ENCODE peak calls at places on chromosomes 3 and 15, in six cellular contexts. Z is neuronal stem cell, K is mesendoderm, O is H9, A is IMR-90, J is H1. C is an unnamed sample.
A peak's percentile ranks its signal among the peaks of the same experiment; 100 is the strongest.

GRCh38 chr3:5186854-5187151 is 704 bp upstream of the EDEM1 start:
- DNase-seq in Z (no peak), A (peak; percentile 44), K (no peak), O (no peak), J (no peak), C (no peak)

GRCh38 chr15:63212050-63212973 is 22.9 kb downstream of the RAB8B start:
- DNase-seq in O (no peak), J (no peak), K (no peak), Z (no peak), A (peak; percentile 87), C (peak; percentile 96)

GRCh38 chr3:71893120-71893519 is 108.2 kb upstream of the PROK2 start:
- DNase-seq in Z (no peak), A (no peak), K (no peak), O (no peak), J (no peak), C (no peak)

GRCh38 chr3:37099469-37099868 is 74.9 kb downstream of the LRRFIP2 start:
- DNase-seq in O (no peak), K (no peak), J (no peak), A (no peak), Z (no peak), C (no peak)

GRCh38 chr15:41795996-41796395 is 21.7 kb downstream of the MAPKBP1 start:
- DNase-seq in K (no peak), J (no peak), O (no peak), A (no peak), Z (no peak), C (no peak)

GRCh38 chr3:134057006-134057832 is 27.5 kb upstream of the SLCO2A1 start:
- DNase-seq in J (no peak), K (no peak), A (peak; percentile 55), O (no peak), Z (no peak), C (peak; percentile 31)

GRCh38 chr15:78320173-78320572 is 20.0 kb upstream of the CRABP1 start:
- DNase-seq in K (no peak), J (no peak), A (no peak), Z (no peak), O (no peak), C (no peak)

GRCh38 chr3:119145500-119146167 is at the start of gene TEX55:
- DNase-seq in A (peak; percentile 61), Z (no peak), K (peak; percentile 79), J (no peak), O (peak; percentile 65), C (peak; percentile 63)

GRCh38 chr15:75454471-75455418 is 3.3 kb upstream of the SIN3A start:
- DNase-seq in O (peak; percentile 65), Z (peak; percentile 69), A (no peak), K (peak; percentile 78), J (no peak), C (peak; percentile 41)

GRCh38 chr3:13791501-13792490 is 88.1 kb downstream of the WNT7A start:
- DNase-seq in J (no peak), O (no peak), K (no peak), Z (no peak), A (no peak), C (no peak)

GRCh38 chr3:7309707-7310106 is 448.8 kb downstream of the GRM7 start:
- DNase-seq in Z (no peak), K (peak; percentile 45), O (no peak), J (no peak), A (no peak), C (no peak)

GRCh38 chr3:98730338-98730737 is 32.8 kb upstream of the ST3GAL6 start:
- DNase-seq in K (peak; percentile 34), O (no peak), A (no peak), J (no peak), Z (no peak), C (peak; percentile 39)

GRCh38 chr3:111572061-111572460 is 23.1 kb downstream of the ZBED2 start:
- DNase-seq in A (no peak), J (no peak), Z (no peak), K (no peak), O (no peak), C (no peak)

GRCh38 chr15:42070276-42070965 is 23.9 kb downstream of the PLA2G4D start:
- DNase-seq in Z (no peak), J (no peak), K (no peak), A (no peak), O (no peak), C (no peak)

GRCh38 chr3:159861369-159861987 is 127.2 kb upstream of the IL12A start:
- DNase-seq in O (no peak), K (peak; percentile 66), Z (no peak), J (no peak), A (no peak), C (no peak)
- H4K8ac ChIP-seq in O (no peak overlapping the region), K (no peak overlapping the region), Z (no peak overlapping the region), J (no peak overlapping the region), A (no peak overlapping the region), C (no peak overlapping the region)

DNA sequence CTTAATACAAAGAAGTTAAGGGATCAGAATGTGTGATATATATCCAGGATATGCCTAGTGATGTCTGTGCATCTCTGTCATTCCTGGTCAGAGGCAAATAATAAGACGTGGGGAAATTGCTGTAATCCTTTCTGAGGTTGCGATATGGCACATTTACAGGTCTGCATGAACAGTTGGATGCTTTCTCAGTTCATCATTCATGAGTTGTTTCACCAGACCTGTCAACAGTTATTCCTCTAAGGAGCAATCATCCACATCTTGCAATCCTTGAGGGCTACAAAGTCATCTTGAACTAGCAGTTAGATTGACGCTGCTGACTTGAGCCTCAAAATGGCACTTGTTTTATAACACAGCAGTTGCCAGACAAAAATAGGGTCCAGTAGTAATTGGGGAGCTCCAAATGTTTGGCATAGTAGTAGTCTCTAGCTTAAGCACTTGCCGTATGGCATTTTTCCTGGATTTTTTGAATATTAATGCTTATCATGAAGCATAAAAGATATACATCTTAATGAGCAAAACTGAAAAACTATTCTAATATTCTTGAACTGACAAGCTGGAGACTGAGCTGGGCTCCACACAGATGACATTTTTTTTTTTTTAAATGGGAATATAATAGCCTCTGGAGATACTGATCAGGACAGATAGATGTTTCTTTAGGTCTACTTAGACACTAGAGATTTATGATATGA is 761.7 kb downstream of the VGLL3 start:
- DNase-seq in J (no peak), K (no peak), Z (no peak), O (no peak), A (no peak), C (no peak)
- H4K8ac ChIP-seq in J (no peak overlapping the region), K (no peak overlapping the region), Z (no peak overlapping the region), O (no peak overlapping the region), A (no peak overlapping the region), C (no peak overlapping the region)

GRCh38 chr3:10419637-10420232 is 85.7 kb downstream of the ATP2B2 start:
- DNase-seq in K (no peak), O (no peak), Z (no peak), J (no peak), A (peak; percentile 8), C (no peak)
- H4K8ac ChIP-seq in K (no peak overlapping the region), O (no peak overlapping the region), Z (no peak overlapping the region), J (peak overlapping the region; percentile 32), A (no peak overlapping the region), C (no peak overlapping the region)

GRCh38 chr3:11602441-11602840 is 41.3 kb downstream of the VGLL4 start:
- DNase-seq in Z (no peak), A (no peak), K (no peak), O (no peak), J (no peak), C (no peak)

GRCh38 chr3:11602886-11603285 is 40.8 kb downstream of the VGLL4 start:
- DNase-seq in O (no peak), K (no peak), A (no peak), J (no peak), Z (no peak), C (no peak)

GRCh38 chr3:11605398-11605797 is 38.3 kb downstream of the VGLL4 start:
- DNase-seq in O (no peak), A (no peak), J (no peak), Z (no peak), K (no peak), C (no peak)

GRCh38 chr3:11604139-11604895 is 39.4 kb downstream of the VGLL4 start:
- DNase-seq in J (no peak), Z (no peak), K (no peak), O (no peak), A (peak; percentile 90), C (peak; percentile 22)

GRCh38 chr3:11603628-11604027 is 40.1 kb downstream of the VGLL4 start:
- DNase-seq in J (no peak), A (peak; percentile 97), K (peak; percentile 58), Z (no peak), O (no peak), C (peak; percentile 93)
- H4K8ac ChIP-seq in J (no peak overlapping the region), A (peak overlapping the region; percentile 90), K (peak overlapping the region; percentile 78), Z (no peak overlapping the region), O (no peak overlapping the region), C (no peak overlapping the region)

C was measured in trophoblast cell.